ENCODE peak calls at places on chromosomes 11 and 22, in five cellular contexts. O is HepG2, Z is SK-N-SH, X is HCT116, V is GM12878. T is an unnamed sample.

GRCh38 chr22:19943665-19944026 is 2.0 kb upstream of the TXNRD2 start:
- DNase-seq in O (peak), X (no peak), V (no peak), Z (peak), T (peak)

GRCh38 chr11:128848815-128849455 is 18.2 kb downstream of the KCNJ1 start:
- DNase-seq in Z (peak), X (peak), O (peak), V (no peak), T (peak)

GRCh38 chr11:65206901-65207300 is 25.2 kb downstream of the CAPN1 start:
- DNase-seq in V (no peak), X (no peak), O (no peak), Z (no peak), T (no peak)

GRCh38 chr11:34149786-34150185 is 44.4 kb downstream of the NAT10 start:
- DNase-seq in O (no peak), Z (peak), V (no peak), X (no peak), T (peak)

GRCh38 chr11:103109818-103110388 is 677 bp downstream of the DYNC2H1 start:
- DNase-seq in X (no peak), V (no peak), Z (no peak), O (no peak), T (no peak)

GRCh38 chr22:40665312-40665711 is 14.0 kb upstream of the MCHR1 start:
- DNase-seq in O (no peak), X (no peak), Z (no peak), V (no peak), T (no peak)

GRCh38 chr11:117413616-117414015 is 86.0 kb downstream of the CEP164 start:
- DNase-seq in Z (no peak), V (no peak), X (no peak), O (no peak), T (no peak)

GRCh38 chr11:46520971-46521745 is 72.7 kb downstream of the AMBRA1 start:
- DNase-seq in X (no peak), V (no peak), O (no peak), Z (no peak), T (no peak)

GRCh38 chr11:92550411-92550810 is 325.8 kb downstream of the FAT3 start:
- DNase-seq in V (no peak), X (no peak), Z (no peak), O (no peak), T (no peak)

GRCh38 chr11:133917921-133918605 is 38.7 kb downstream of the IGSF9B start:
- DNase-seq in O (no peak), X (no peak), Z (no peak), V (no peak), T (peak)

GRCh38 chr11:111836766-111837165 is 34.6 kb downstream of the ALG9 start:
- DNase-seq in X (no peak), O (no peak), V (peak), Z (no peak), T (no peak)

GRCh38 chr11:134278356-134278755 is 2.2 kb downstream of the GLB1L3 start:
- DNase-seq in V (no peak), O (no peak), Z (no peak), X (no peak), T (no peak)

DNA sequence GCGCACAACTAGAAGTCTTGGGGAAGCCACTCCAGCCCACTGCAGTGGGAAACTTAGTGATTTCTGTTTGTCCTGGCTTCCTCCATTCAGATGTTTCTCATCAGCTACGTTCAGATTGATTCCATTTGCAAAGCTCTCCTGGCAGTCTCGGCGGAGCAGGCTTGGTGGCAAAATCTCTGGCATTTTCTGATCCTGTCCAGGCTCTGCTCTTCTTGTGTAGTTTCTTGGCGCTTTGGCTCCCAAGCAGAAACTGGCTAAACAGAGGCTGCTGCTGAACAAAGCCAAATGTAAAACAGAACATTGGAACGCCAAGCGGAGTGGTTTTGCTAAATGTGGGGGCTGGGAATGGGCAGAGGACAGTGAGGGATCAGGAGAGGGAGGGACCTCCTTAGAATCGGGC is 36.7 kb downstream of the ADAMTS8 start:
- DNase-seq in V (no peak), Z (no peak), O (no peak), X (no peak), T (no peak)
- H3K9ac ChIP-seq in V (no peak), Z (no peak), O (no peak), X (no peak), T (no peak)

GRCh38 chr11:37710031-37710430 is 1112.0 kb upstream of the RAG2 start:
- DNase-seq in V (no peak), X (no peak), O (no peak), Z (no peak), T (no peak)
- TF ChIP-seq ZBTB33 in V (no peak), X (no peak), O (no peak), Z (no peak), T (no peak)

DNA sequence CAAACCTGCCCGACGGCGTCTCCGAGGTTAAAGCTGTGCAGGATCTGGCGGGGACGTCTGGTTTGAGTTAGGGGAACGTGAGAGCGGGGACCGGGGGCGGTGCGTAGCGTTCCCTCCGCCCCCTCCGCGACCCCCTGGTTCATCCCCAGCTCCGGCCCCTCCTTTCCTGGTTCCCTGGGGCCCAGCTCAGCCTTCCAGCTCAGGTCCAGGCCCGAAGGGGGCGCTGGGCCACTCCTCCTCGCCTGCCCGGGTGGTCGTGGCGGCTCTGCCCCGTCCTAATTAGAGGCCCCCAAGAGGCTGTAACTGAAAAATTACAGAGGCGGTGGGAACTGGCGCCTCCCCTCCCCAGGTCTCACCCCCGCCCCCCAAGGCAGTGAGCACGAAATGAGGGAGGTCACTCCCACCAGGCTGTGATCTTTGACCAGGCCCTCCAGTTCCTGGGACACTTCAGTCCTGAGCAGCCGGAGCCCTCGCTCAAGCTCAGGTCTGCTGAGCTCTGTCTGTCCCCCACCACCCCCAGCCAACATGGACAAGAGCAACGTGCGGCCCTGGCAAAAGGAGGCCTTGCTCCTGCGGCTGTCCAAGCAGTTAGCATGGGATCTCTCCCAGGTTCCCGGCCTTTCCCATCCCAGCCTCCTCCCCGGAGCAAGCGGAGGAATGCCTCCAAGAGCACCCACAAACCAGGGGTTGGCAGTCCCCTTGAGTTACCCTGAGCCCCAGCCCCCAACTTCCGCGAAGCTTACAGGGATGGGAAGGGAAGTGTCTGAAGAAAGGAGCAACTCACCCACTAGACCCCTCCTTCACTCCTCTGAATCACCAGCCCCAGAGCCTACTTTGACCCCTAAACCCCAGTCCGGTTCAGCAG is 3.3 kb downstream of the CD248 start:
- DNase-seq in X (no peak), V (no peak), Z (peak), O (peak), T (no peak)
- H3K9ac ChIP-seq in X (peak), V (no peak), Z (peak), O (peak), T (peak)

GRCh38 chr22:41772198-41772597 is 28.3 kb upstream of the CCDC134 start:
- DNase-seq in V (no peak), O (no peak), X (no peak), Z (no peak), T (no peak)

GRCh38 chr22:41775976-41776375 is 24.5 kb upstream of the CCDC134 start:
- DNase-seq in X (no peak), V (no peak), O (no peak), Z (no peak), T (no peak)

GRCh38 chr22:41775338-41775737 is 25.1 kb upstream of the CCDC134 start:
- DNase-seq in Z (no peak), V (no peak), O (no peak), X (no peak), T (no peak)

GRCh38 chr22:41770715-41771452 is 29.6 kb upstream of the CCDC134 start:
- DNase-seq in V (no peak), O (no peak), Z (no peak), X (no peak), T (no peak)

DNA sequence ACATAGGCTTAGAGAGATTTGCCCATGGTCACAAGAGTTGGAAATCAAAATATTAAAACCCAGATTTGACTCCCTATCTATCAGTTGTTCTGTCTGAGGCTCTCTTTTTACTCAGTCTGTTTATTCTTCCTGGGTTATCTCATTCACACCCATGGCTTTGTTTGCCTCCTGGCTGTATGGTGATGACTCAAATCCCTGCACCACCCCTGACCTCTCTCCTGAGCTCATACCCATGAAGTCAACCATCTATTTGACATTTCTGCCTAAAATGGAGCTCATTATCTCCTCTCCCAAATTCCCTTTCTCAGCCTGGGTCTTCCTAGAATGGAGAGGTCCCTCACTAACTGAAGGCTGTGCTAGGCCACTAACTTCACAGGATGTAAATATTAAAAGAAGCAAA is 27.8 kb upstream of the CCDC134 start:
- DNase-seq in Z (no peak), X (no peak), V (no peak), O (peak), T (no peak)
- TF ChIP-seq ZBTB33 in Z (no peak), X (no peak), V (no peak), O (no peak), T (no peak)

GRCh38 chr11:1828542-1828941 is 6.2 kb upstream of the SYT8 start:
- DNase-seq in Z (no peak), V (no peak), X (no peak), O (no peak), T (no peak)

GRCh38 chr11:1827931-1828330 is 6.9 kb upstream of the SYT8 start:
- DNase-seq in V (no peak), Z (no peak), O (no peak), X (no peak), T (no peak)

GRCh38 chr11:1830119-1830499 is 4.7 kb upstream of the SYT8 start:
- DNase-seq in X (no peak), Z (no peak), V (no peak), O (no peak), T (no peak)

GRCh38 chr11:1830500-1831223 is 4.1 kb upstream of the SYT8 start:
- DNase-seq in V (no peak), O (peak), Z (peak), X (no peak), T (no peak)

GRCh38 chr11:1829039-1829820 is 5.6 kb upstream of the SYT8 start:
- DNase-seq in X (no peak), V (no peak), O (no peak), Z (no peak), T (no peak)
- H3K9ac ChIP-seq in X (no peak), V (no peak), O (no peak), Z (no peak), T (no peak)

GRCh38 chr22:36872866-36873498 is 12.2 kb downstream of the NCF4 start:
- DNase-seq in V (no peak), O (no peak), Z (peak), X (no peak), T (no peak)

GRCh38 chr22:36874731-36875130 is 13.9 kb downstream of the NCF4 start:
- DNase-seq in O (no peak), X (no peak), Z (no peak), V (no peak), T (no peak)

GRCh38 chr22:36874309-36874696 is 13.5 kb downstream of the NCF4 start:
- DNase-seq in O (no peak), Z (no peak), X (no peak), V (no peak), T (no peak)

GRCh38 chr22:36872084-36872483 is 11.3 kb downstream of the NCF4 start:
- DNase-seq in Z (peak), V (no peak), O (no peak), X (no peak), T (no peak)

DNA sequence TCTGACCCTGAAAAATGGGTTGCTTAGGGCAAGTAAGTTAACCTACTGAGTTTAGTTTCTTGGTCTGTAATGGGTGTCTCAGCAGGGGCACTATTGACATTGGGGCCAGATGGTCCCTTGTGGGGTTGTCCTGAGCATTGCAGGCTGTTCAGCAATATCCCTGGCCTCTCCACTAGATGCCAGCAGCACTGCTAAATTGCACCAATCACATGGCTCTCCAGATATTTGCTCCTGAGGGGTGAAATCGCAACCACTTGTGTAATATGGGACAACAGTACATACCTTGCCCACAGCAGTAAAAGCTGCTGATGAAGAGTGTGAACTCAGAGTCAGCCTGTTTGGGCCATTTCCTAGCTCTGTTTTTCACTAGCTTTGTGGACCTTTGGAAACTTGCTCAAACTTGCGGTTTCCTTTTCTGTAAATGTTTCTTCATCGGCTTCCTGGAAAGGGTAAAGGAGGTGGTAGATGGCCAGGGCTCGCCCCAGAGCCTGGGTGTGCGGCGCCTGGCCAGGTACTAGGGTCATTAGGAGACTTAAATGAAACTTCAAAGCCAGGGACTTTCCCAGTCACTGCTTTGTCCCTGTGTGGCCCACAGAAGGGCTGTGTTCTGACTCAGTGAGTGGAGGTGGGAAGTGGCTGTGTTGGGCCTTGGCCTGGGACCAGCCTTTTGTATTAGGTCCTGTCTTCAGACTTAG is 13.0 kb downstream of the NCF4 start:
- DNase-seq in V (peak), O (peak), X (peak), Z (peak), T (peak)
- TF ChIP-seq ZBTB33 in V (no peak), O (no peak), X (no peak), Z (no peak), T (no peak)

GRCh38 chr11:12109591-12110196 is 696 bp upstream of the MICAL2 start:
- DNase-seq in O (no peak), X (no peak), Z (no peak), V (no peak), T (peak)
- H3K9ac ChIP-seq in O (no peak), X (peak), Z (peak), V (no peak), T (peak)

DNA sequence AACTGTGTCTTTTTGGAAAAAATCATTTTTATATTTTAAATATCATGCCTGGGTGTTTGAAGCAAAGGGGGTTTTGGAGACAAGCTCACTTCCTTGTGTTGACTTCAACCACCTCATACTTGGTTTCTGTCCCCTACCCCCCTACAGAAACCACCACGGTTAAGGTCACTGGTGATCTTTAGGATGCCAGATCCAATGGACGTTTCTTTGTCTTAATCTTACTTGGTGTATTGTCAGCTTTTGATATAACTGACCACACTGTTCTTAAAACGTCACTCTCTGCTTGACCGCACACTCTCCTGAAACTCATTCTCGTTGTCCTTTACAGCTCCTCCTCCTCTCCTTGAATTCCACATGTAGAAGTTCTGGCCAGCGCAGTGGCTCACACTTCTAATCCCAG is 34.8 kb upstream of the SWAP70 start:
- DNase-seq in O (no peak), Z (no peak), V (no peak), X (no peak), T (no peak)
- TF ChIP-seq ZBTB33 in O (no peak), Z (no peak), V (no peak), X (no peak), T (peak)

GRCh38 chr11:59898046-59898445 is 19.5 kb downstream of the OOSP3 start:
- DNase-seq in Z (no peak), X (no peak), O (no peak), V (no peak), T (no peak)

GRCh38 chr11:59899532-59899931 is 20.9 kb downstream of the OOSP3 start:
- DNase-seq in X (no peak), V (no peak), Z (no peak), O (no peak), T (no peak)

GRCh38 chr11:59894616-59895015 is 16.0 kb downstream of the OOSP3 start:
- DNase-seq in V (no peak), O (no peak), Z (no peak), X (no peak), T (no peak)

GRCh38 chr11:59901306-59901705 is 22.7 kb downstream of the OOSP3 start:
- DNase-seq in O (no peak), V (no peak), Z (no peak), X (peak), T (peak)

DNA sequence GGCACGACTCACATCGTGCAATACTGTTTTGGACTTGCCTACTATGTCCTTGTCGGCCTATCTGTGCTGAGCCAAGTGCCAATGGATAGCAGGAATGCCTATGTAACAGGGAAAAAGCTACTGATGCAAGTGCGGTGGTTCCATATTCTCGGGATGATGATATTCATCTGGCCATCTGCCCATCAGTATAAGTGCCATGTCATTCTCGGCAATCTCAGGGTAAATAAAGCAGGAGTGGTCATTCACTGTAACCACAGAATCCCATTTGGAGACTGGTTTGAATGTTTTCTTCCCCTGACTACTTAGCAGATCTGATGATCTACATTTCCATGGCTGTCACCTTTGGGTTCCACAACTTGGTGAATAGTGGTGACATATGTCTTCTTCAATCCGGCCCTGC is 20.1 kb downstream of the OOSP3 start:
- DNase-seq in X (no peak), V (no peak), O (no peak), Z (no peak), T (no peak)
- H3K9ac ChIP-seq in X (no peak), V (no peak), O (no peak), Z (no peak), T (no peak)

T was measured in K562.